ENCODE peak calls at places on chromosome X, in four cellular contexts. One of them, this sample, is unnamed.

GRCh38 chrX:97609938-97610337 is 726.2 kb downstream of the RPA4 start:
- DNase-seq in T-helper 1 cell: no peak
- DNase-seq in stimulated activated CD8-positive, alpha-beta memory T cell treated with anti-CD3 and anti-CD28 coated beads, Interleukin-7, amount 100 ng/mL, for 24 hours: no peak
- DNase-seq in mesenchymal stem cell: no peak
- DNase-seq in this sample: no peak

GRCh38 chrX:45710081-45710801 is 509.6 kb upstream of the DIPK2B start:
- DNase-seq in T-helper 1 cell: no peak
- DNase-seq in stimulated activated CD8-positive, alpha-beta memory T cell treated with anti-CD3 and anti-CD28 coated beads, Interleukin-7, amount 100 ng/mL, for 24 hours: peak
- DNase-seq in mesenchymal stem cell: peak
- DNase-seq in this sample: no peak

GRCh38 chrX:22760513-22761057 is 239.2 kb upstream of the DDX53 start:
- DNase-seq in T-helper 1 cell: no peak
- DNase-seq in stimulated activated CD8-positive, alpha-beta memory T cell treated with anti-CD3 and anti-CD28 coated beads, Interleukin-7, amount 100 ng/mL, for 24 hours: no peak
- DNase-seq in mesenchymal stem cell: no peak
- DNase-seq in this sample: no peak

GRCh38 chrX:81286608-81287007 is 84.7 kb downstream of the SH3BGRL start:
- DNase-seq in T-helper 1 cell: no peak
- DNase-seq in stimulated activated CD8-positive, alpha-beta memory T cell treated with anti-CD3 and anti-CD28 coated beads, Interleukin-7, amount 100 ng/mL, for 24 hours: no peak
- DNase-seq in mesenchymal stem cell: no peak
- DNase-seq in this sample: no peak

GRCh38 chrX:69020316-69020715 is 144.9 kb downstream of the PJA1 start:
- DNase-seq in T-helper 1 cell: no peak
- DNase-seq in stimulated activated CD8-positive, alpha-beta memory T cell treated with anti-CD3 and anti-CD28 coated beads, Interleukin-7, amount 100 ng/mL, for 24 hours: no peak
- DNase-seq in mesenchymal stem cell: no peak
- DNase-seq in this sample: no peak

GRCh38 chrX:140572724-140573123 is 67.9 kb upstream of the SOX3 start:
- DNase-seq in T-helper 1 cell: no peak
- DNase-seq in stimulated activated CD8-positive, alpha-beta memory T cell treated with anti-CD3 and anti-CD28 coated beads, Interleukin-7, amount 100 ng/mL, for 24 hours: no peak
- DNase-seq in mesenchymal stem cell: peak
- DNase-seq in this sample: peak

GRCh38 chrX:40579880-40580536 is 762 bp upstream of the ATP6AP2 start:
- DNase-seq in T-helper 1 cell: no peak
- DNase-seq in stimulated activated CD8-positive, alpha-beta memory T cell treated with anti-CD3 and anti-CD28 coated beads, Interleukin-7, amount 100 ng/mL, for 24 hours: no peak
- DNase-seq in mesenchymal stem cell: no peak
- DNase-seq in this sample: peak

GRCh38 chrX:87621697-87622096 is 104.1 kb downstream of the KLHL4 start:
- DNase-seq in T-helper 1 cell: no peak
- DNase-seq in stimulated activated CD8-positive, alpha-beta memory T cell treated with anti-CD3 and anti-CD28 coated beads, Interleukin-7, amount 100 ng/mL, for 24 hours: no peak
- DNase-seq in mesenchymal stem cell: peak
- DNase-seq in this sample: peak

GRCh38 chrX:87338510-87338909 is 179.1 kb upstream of the KLHL4 start:
- DNase-seq in T-helper 1 cell: no peak
- DNase-seq in stimulated activated CD8-positive, alpha-beta memory T cell treated with anti-CD3 and anti-CD28 coated beads, Interleukin-7, amount 100 ng/mL, for 24 hours: no peak
- DNase-seq in mesenchymal stem cell: peak
- DNase-seq in this sample: peak

GRCh38 chrX:119758682-119759332 is 419 bp downstream of the SOWAHD start:
- DNase-seq in T-helper 1 cell: peak
- DNase-seq in stimulated activated CD8-positive, alpha-beta memory T cell treated with anti-CD3 and anti-CD28 coated beads, Interleukin-7, amount 100 ng/mL, for 24 hours: no peak
- DNase-seq in mesenchymal stem cell: peak
- DNase-seq in this sample: peak

GRCh38 chrX:118853596-118853995 is 30.0 kb downstream of the ZCCHC12 start:
- DNase-seq in T-helper 1 cell: no peak
- DNase-seq in stimulated activated CD8-positive, alpha-beta memory T cell treated with anti-CD3 and anti-CD28 coated beads, Interleukin-7, amount 100 ng/mL, for 24 hours: no peak
- DNase-seq in mesenchymal stem cell: no peak
- DNase-seq in this sample: no peak

GRCh38 chrX:129641941-129642340 is 12.8 kb downstream of the APLN start:
- DNase-seq in T-helper 1 cell: no peak
- DNase-seq in stimulated activated CD8-positive, alpha-beta memory T cell treated with anti-CD3 and anti-CD28 coated beads, Interleukin-7, amount 100 ng/mL, for 24 hours: no peak
- DNase-seq in mesenchymal stem cell: peak
- DNase-seq in this sample: no peak

GRCh38 chrX:149259241-149259640 is 245.9 kb downstream of the IDS start:
- DNase-seq in T-helper 1 cell: no peak
- DNase-seq in stimulated activated CD8-positive, alpha-beta memory T cell treated with anti-CD3 and anti-CD28 coated beads, Interleukin-7, amount 100 ng/mL, for 24 hours: no peak
- DNase-seq in mesenchymal stem cell: no peak
- DNase-seq in this sample: no peak

This sample was measured in hepatocyte.